ENCODE peak calls at places on chromosomes 3 and 15, in eight cellular contexts. L is fibroblast of villous mesenchyme; H is astrocyte; P is A673; N is A549; I is astrocyte of the spinal cord; A is lung; C is CD8-positive, alpha-beta T cell. K is an unnamed sample.

GRCh38 chr3:118146658-118147375 is 887.8 kb downstream of the IGSF11 start:
- DNase-seq in H (no peak), P (no peak), L (no peak), C (no peak), A (no peak), I (no peak), N (no peak), K (no peak)

GRCh38 chr3:98994128-98994762 is 92.8 kb upstream of the DCBLD2 start:
- DNase-seq in C (no peak), N (peak; percentile 69), I (peak; percentile 83), A (no peak), P (peak; percentile 71), L (peak; percentile 76), H (peak; percentile 58), K (peak; percentile 70)

GRCh38 chr3:189621948-189622603 is 9.1 kb upstream of the TP63 start:
- DNase-seq in I (no peak), P (no peak), A (no peak), N (no peak), H (peak; percentile 6), C (no peak), L (no peak), K (no peak)

GRCh38 chr15:70025413-70026296 is 72.1 kb downstream of the TLE3 start:
- DNase-seq in L (no peak), A (no peak), I (no peak), P (no peak), N (no peak), C (no peak), H (no peak), K (peak; percentile 54)

GRCh38 chr3:101849714-101850326 is 506 bp downstream of the NFKBIZ start:
- DNase-seq in I (no peak), C (peak; percentile 63), A (peak; percentile 43), H (no peak), L (no peak), P (peak; percentile 61), N (peak; percentile 30), K (no peak)

GRCh38 chr3:171862392-171862791 is 19.2 kb downstream of the TMEM212 start:
- DNase-seq in P (no peak), A (no peak), N (no peak), H (no peak), I (no peak), L (no peak), C (no peak), K (no peak)

GRCh38 chr3:116254535-116254934 is 190.8 kb downstream of the LSAMP start:
- DNase-seq in A (no peak), N (no peak), P (no peak), I (no peak), L (peak; percentile 49), C (no peak), H (no peak), K (peak; percentile 34)

GRCh38 chr3:119279101-119279554 is 15.1 kb upstream of the ARHGAP31 start:
- DNase-seq in L (no peak), N (peak; percentile 10), P (no peak), A (no peak), H (no peak), I (no peak), C (no peak), K (no peak)

GRCh38 chr3:45311953-45312795 is 76.2 kb upstream of the LARS2 start:
- DNase-seq in L (no peak), P (no peak), C (no peak), A (no peak), N (no peak), I (no peak), H (peak; percentile 26), K (no peak)

GRCh38 chr15:47422901-47423300 is 294.4 kb upstream of the SEMA6D start:
- DNase-seq in C (no peak), N (no peak), H (no peak), I (peak; percentile 33), L (peak; percentile 34), A (no peak), P (no peak), K (no peak)

GRCh38 chr15:69798481-69799315 is 299.0 kb downstream of the TLE3 start:
- DNase-seq in N (no peak), C (no peak), P (no peak), L (peak; percentile 53), I (peak; percentile 65), H (peak; percentile 56), A (no peak), K (no peak)

GRCh38 chr3:60304103-60304502 is 947.1 kb downstream of the FHIT start:
- DNase-seq in C (no peak), N (no peak), I (peak; percentile 64), A (no peak), L (peak; percentile 70), P (no peak), H (peak; percentile 60), K (peak; percentile 89)

GRCh38 chr15:50358805-50359204 is 3.8 kb upstream of the GABPB1 start:
- DNase-seq in L (peak; percentile 45), N (peak; percentile 79), H (peak; percentile 36), C (no peak), I (peak; percentile 33), P (peak; percentile 66), A (no peak), K (peak; percentile 53)

GRCh38 chr3:20043398-20043797 is 3.2 kb downstream of the KAT2B start:
- DNase-seq in N (no peak), C (peak; percentile 67), A (peak; percentile 87), L (peak; percentile 71), I (no peak), P (no peak), H (no peak), K (peak; percentile 61)

GRCh38 chr15:41284425-41285177 is 47.8 kb downstream of the OIP5 start:
- DNase-seq in L (peak; percentile 58), P (peak; percentile 51), H (no peak), A (no peak), N (peak; percentile 9), C (no peak), I (no peak), K (peak; percentile 14)

GRCh38 chr3:35946121-35946856 is 307.0 kb downstream of the ARPP21 start:
- DNase-seq in P (peak; percentile 79), L (peak; percentile 13), I (peak; percentile 62), A (no peak), H (no peak), N (peak; percentile 43), C (no peak), K (peak; percentile 27)

GRCh38 chr3:159356606-159357005 is 554.8 kb downstream of the MFSD1 start:
- DNase-seq in P (no peak), I (no peak), H (no peak), C (no peak), N (no peak), A (no peak), L (no peak), K (no peak)

GRCh38 chr3:169311366-169311765 is 352.1 kb downstream of the MECOM start:
- DNase-seq in H (no peak), N (no peak), L (no peak), I (no peak), A (no peak), C (no peak), P (no peak), K (no peak)

GRCh38 chr3:58924581-58924980 is 125.2 kb downstream of the CFAP20DC start:
- DNase-seq in P (no peak), I (peak; percentile 58), H (peak; percentile 76), N (no peak), C (no peak), A (no peak), L (peak; percentile 63), K (peak; percentile 71)

GRCh38 chr3:81579744-81580143 is 181.7 kb downstream of the GBE1 start:
- DNase-seq in C (no peak), N (no peak), A (no peak), L (no peak), I (no peak), H (no peak), P (no peak), K (no peak)

GRCh38 chr15:63474810-63475316 is 29.5 kb upstream of the USP3 start:
- DNase-seq in I (peak; percentile 7), C (no peak), P (no peak), H (peak; percentile 17), N (peak; percentile 86), A (no peak), L (no peak), K (no peak)
- H3K4me3 ChIP-seq in I (no peak overlapping the region), C (no peak overlapping the region), P (no peak overlapping the region), H (no peak overlapping the region), N (no peak overlapping the region), A (no peak overlapping the region), L (no peak overlapping the region), K (no peak overlapping the region)

GRCh38 chr3:50502584-50503423 is 630 bp downstream of the CACNA2D2 start:
- DNase-seq in I (no peak), A (no peak), C (no peak), P (no peak), L (no peak), N (no peak), H (no peak), K (no peak)
- TF ChIP-seq CTCF in I (no peak), A (no peak), C (no peak), P (no peak), L (no peak), N (no peak), H (no peak), K (no peak)

GRCh38 chr3:192564611-192565010 is 162.7 kb downstream of the FGF12 start:
- DNase-seq in I (no peak), P (no peak), C (no peak), N (no peak), H (peak; percentile 10), A (no peak), L (no peak), K (peak; percentile 5)

GRCh38 chr3:192566706-192567290 is 160.5 kb downstream of the FGF12 start:
- DNase-seq in N (peak; percentile 71), P (peak; percentile 76), I (peak; percentile 86), L (peak; percentile 82), C (peak; percentile 49), H (peak; percentile 68), A (peak; percentile 71), K (peak; percentile 84)

GRCh38 chr3:192563417-192563816 is 163.9 kb downstream of the FGF12 start:
- DNase-seq in H (no peak), P (no peak), I (no peak), N (no peak), L (no peak), A (no peak), C (no peak), K (no peak)
- H3K4me3 ChIP-seq in H (no peak overlapping the region), P (no peak overlapping the region), I (no peak overlapping the region), N (no peak overlapping the region), L (no peak overlapping the region), A (no peak overlapping the region), C (no peak overlapping the region), K (no peak overlapping the region)

DNA sequence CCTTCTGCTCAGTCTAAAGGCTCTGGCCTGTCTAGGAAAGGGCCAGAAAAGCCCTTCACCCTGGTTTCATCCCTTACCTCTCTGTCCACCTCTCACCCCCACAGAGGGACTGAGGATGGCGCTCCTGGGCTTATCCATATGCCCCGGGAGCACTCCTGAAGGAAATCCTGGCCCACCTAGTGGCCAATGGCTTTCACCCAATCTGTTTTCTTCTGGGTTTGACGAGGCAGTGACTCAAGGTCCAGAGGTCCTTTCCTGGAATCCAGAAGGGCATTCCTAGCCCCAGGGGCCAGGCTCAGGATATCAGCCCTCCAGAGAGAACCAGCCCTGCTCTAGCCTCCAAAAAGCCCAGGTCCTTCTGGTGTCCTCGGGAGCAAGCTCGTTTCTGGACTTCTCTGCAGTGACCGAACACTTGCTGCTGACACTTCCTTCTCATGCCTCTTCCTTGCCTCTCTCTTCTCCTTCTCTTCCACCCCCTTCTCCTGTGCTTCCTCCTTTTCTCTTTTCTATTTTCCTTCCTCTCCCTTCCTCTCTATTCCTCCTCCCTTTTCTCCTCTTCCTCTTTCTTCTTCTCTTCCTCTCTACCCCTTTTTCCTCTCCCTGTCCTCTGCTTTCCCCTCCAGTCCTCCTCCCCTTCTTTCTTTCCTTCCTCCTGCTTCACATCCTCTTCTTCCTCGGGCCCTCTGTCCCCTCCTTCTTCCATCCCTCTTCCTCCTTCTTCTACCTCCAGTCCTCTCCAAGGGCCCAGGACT is 59.6 kb downstream of the RHCG start:
- DNase-seq in H (no peak), A (no peak), C (no peak), I (no peak), N (peak; percentile 47), L (no peak), P (no peak), K (no peak)
- TF ChIP-seq CTCF in H (no peak), A (no peak), C (no peak), I (no peak), N (no peak), L (no peak), P (no peak), K (no peak)

K was measured in AG10803.